ENCODE peak calls at places on chromosome 7, in four cellular contexts. U is fibroblast of mammary gland; K is CD8-positive, alpha-beta T cell; N is astrocyte of the spinal cord. I is an unnamed sample.

GRCh38 chr7:31022726-31023125 is 29.4 kb upstream of the ADCYAP1R1 start:
- DNase-seq in U (no peak), K (no peak), N (no peak), I (no peak)

GRCh38 chr7:82164813-82165212 is 278.8 kb downstream of the CACNA2D1 start:
- DNase-seq in U (peak; percentile 86), K (no peak), N (peak; percentile 68), I (peak; percentile 92)

GRCh38 chr7:26490631-26491624 is 199.3 kb downstream of the SNX10 start:
- DNase-seq in U (no peak), K (no peak), N (no peak), I (no peak)

GRCh38 chr7:116030626-116031276 is at the start of gene TFEC:
- DNase-seq in U (peak; percentile 5), K (no peak), N (peak; percentile 22), I (peak; percentile 53)

GRCh38 chr7:31995134-31995533 is 75.1 kb downstream of the PDE1C start:
- DNase-seq in U (no peak), K (no peak), N (no peak), I (no peak)

GRCh38 chr7:158470336-158470735 is 117.3 kb downstream of the PTPRN2 start:
- DNase-seq in U (no peak), K (no peak), N (no peak), I (no peak)

GRCh38 chr7:416761-417624 is 102.7 kb downstream of the PDGFA start:
- DNase-seq in U (no peak), K (no peak), N (no peak), I (no peak)

GRCh38 chr7:26620352-26620751 is 244.0 kb downstream of the SKAP2 start:
- DNase-seq in U (peak; percentile 5), K (peak; percentile 25), N (peak; percentile 2), I (no peak)

GRCh38 chr7:6271091-6271658 is 1.2 kb downstream of the CYTH3 start:
- DNase-seq in U (peak; percentile 70), K (peak; percentile 58), N (peak; percentile 53), I (peak; percentile 58)

GRCh38 chr7:104643587-104644217 is 315.3 kb downstream of the LHFPL3 start:
- DNase-seq in U (peak; percentile 18), K (no peak), N (no peak), I (peak; percentile 37)

GRCh38 chr7:95338832-95339231 is 14.5 kb upstream of the PON1 start:
- DNase-seq in U (no peak), K (no peak), N (no peak), I (no peak)

GRCh38 chr7:44215531-44215930 is 14.8 kb downstream of the YKT6 start:
- DNase-seq in U (no peak), K (no peak), N (no peak), I (no peak)

GRCh38 chr7:47299496-47299895 is 282.4 kb downstream of the TNS3 start:
- DNase-seq in U (no peak), K (no peak), N (no peak), I (no peak)

GRCh38 chr7:129390314-129390713 is 43.9 kb upstream of the STRIP2 start:
- DNase-seq in U (no peak), K (no peak), N (no peak), I (no peak)

GRCh38 chr7:98251844-98252639 is at the start of gene TECPR1:
- DNase-seq in U (peak; percentile 84), K (peak; percentile 91), N (peak; percentile 89), I (peak; percentile 86)

GRCh38 chr7:158771213-158771817 is 58.0 kb downstream of the ESYT2 start:
- DNase-seq in U (no peak), K (no peak), N (no peak), I (no peak)

GRCh38 chr7:120110169-120110568 is 162.8 kb upstream of the KCND2 start:
- DNase-seq in U (no peak), K (no peak), N (no peak), I (no peak)

GRCh38 chr7:1181031-1181430 is 21.0 kb upstream of the ZFAND2A start:
- DNase-seq in U (no peak), K (no peak), N (no peak), I (no peak)

GRCh38 chr7:35536396-35536826 is 158.5 kb downstream of the HERPUD2 start:
- DNase-seq in U (no peak), K (no peak), N (no peak), I (no peak)

GRCh38 chr7:132004528-132004927 is 448.1 kb upstream of the PODXL start:
- DNase-seq in U (peak; percentile 24), K (no peak), N (peak; percentile 35), I (peak; percentile 32)

GRCh38 chr7:40329601-40330153 is 194.9 kb downstream of the SUGCT start:
- DNase-seq in U (peak; percentile 73), K (no peak), N (peak; percentile 73), I (peak; percentile 84)

GRCh38 chr7:64997164-64997908 is 6.5 kb upstream of the ZNF117 start:
- DNase-seq in U (no peak), K (no peak), N (no peak), I (no peak)

GRCh38 chr7:23287612-23288011 is 11.5 kb upstream of the MALSU1 start:
- DNase-seq in U (no peak), K (no peak), N (no peak), I (no peak)

GRCh38 chr7:131109011-131109756 is 218.5 kb upstream of the MKLN1 start:
- DNase-seq in U (peak; percentile 77), K (no peak), N (peak; percentile 13), I (peak; percentile 67)

GRCh38 chr7:70384891-70385290 is 747.1 kb upstream of the GALNT17 start:
- DNase-seq in U (peak; percentile 91), K (no peak), N (peak; percentile 70), I (peak; percentile 29)

GRCh38 chr7:1025747-1026581 is 18.4 kb upstream of the GPR146 start:
- DNase-seq in U (no peak), K (no peak), N (no peak), I (no peak)

GRCh38 chr7:47617131-47617530 is 35.2 kb upstream of the TNS3 start:
- DNase-seq in U (no peak), K (no peak), N (no peak), I (no peak)

GRCh38 chr7:51256244-51256781 is 60.3 kb downstream of the COBL start:
- DNase-seq in U (no peak), K (peak; percentile 17), N (no peak), I (no peak)

GRCh38 chr7:18494821-18495408 is 634 bp upstream of the HDAC9 start:
- DNase-seq in U (peak; percentile 59), K (no peak), N (peak; percentile 71), I (peak; percentile 61)

GRCh38 chr7:18495412-18496335 is at the start of gene HDAC9:
- DNase-seq in U (peak; percentile 50), K (no peak), N (peak; percentile 68), I (peak; percentile 62)

GRCh38 chr7:18497800-18498199 is 2.3 kb downstream of the HDAC9 start:
- DNase-seq in U (no peak), K (no peak), N (no peak), I (no peak)

GRCh38 chr7:18497082-18497481 is 1.5 kb downstream of the HDAC9 start:
- DNase-seq in U (no peak), K (no peak), N (no peak), I (no peak)

DNA sequence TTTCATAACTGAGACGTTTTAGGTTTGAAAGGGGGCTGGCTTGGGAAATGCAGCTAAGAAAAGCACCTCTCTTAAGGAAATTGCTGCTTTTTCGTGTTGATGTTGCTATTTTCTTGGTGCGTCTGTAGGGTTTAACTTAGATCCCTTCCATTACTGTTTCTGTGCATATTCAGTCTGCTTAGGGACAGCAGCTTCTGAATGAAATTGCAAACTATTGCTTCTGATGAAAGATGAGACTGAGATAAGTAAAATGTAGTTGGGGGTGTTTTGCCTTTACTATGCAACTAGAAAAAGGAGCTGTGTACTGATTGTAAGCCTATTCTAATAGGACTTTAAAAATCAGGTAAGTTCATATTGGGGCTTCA is 769 bp downstream of the HDAC9 start:
- DNase-seq in U (no peak), K (no peak), N (peak; percentile 18), I (no peak)
- H3K4me3 ChIP-seq in U (no peak overlapping the region), K (no peak overlapping the region), N (peak overlapping the region; percentile 29), I (peak overlapping the region; percentile 53)

GRCh38 chr7:142414915-142415314 is 157.1 kb upstream of the PRSS58 start:
- DNase-seq in U (no peak), K (no peak), N (no peak), I (no peak)

GRCh38 chr7:142425281-142425680 is 167.4 kb upstream of the PRSS58 start:
- DNase-seq in U (no peak), K (no peak), N (no peak), I (no peak)

GRCh38 chr7:142418316-142418715 is 160.5 kb upstream of the PRSS58 start:
- DNase-seq in U (no peak), K (no peak), N (no peak), I (no peak)

GRCh38 chr7:142420554-142421362 is 162.9 kb upstream of the PRSS58 start:
- DNase-seq in U (peak; percentile 40), K (no peak), N (peak; percentile 50), I (peak; percentile 16)
- TF ChIP-seq CTCF in U (peak; percentile 47), K (no peak), N (peak; percentile 71), I (peak; percentile 34)

DNA sequence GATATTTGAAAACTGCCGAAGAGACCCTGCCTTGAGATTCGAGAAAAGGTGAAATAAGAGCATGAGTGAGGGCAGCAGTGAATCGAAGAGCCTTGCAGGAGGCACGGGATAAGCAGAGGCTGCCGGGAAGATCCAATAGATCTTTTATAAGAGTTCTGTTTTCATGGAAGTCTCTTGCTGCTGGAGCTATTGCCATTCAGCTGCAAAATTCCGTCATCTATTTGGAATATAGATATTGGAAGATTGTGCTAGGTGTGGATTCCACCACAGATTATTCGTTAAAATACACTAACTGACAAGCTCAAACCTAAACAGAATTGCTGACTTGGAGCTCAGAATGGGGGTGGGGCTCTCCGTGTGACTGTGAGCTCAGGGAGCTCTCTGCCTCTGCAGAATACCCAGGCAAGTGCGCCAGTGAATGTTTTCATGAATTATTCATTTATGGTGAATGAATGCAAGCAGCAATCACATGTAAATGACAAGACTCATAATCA is 249.6 kb downstream of the TRIL start:
- DNase-seq in U (peak; percentile 49), K (no peak), N (peak; percentile 52), I (peak; percentile 15)
- H3K4me3 ChIP-seq in U (peak overlapping the region; percentile 40), K (no peak overlapping the region), N (peak overlapping the region; percentile 40), I (peak overlapping the region; percentile 26)

GRCh38 chr7:141263983-141264382 is 190.1 kb downstream of the TMEM178B start:
- DNase-seq in U (no peak), K (no peak), N (no peak), I (no peak)

GRCh38 chr7:141263508-141263907 is 189.6 kb downstream of the TMEM178B start:
- DNase-seq in U (no peak), K (no peak), N (no peak), I (no peak)

GRCh38 chr7:141264511-141264910 is 190.6 kb downstream of the TMEM178B start:
- DNase-seq in U (no peak), K (no peak), N (no peak), I (no peak)

GRCh38 chr7:141265668-141266067 is 191.8 kb downstream of the TMEM178B start:
- DNase-seq in U (no peak), K (no peak), N (no peak), I (no peak)

DNA sequence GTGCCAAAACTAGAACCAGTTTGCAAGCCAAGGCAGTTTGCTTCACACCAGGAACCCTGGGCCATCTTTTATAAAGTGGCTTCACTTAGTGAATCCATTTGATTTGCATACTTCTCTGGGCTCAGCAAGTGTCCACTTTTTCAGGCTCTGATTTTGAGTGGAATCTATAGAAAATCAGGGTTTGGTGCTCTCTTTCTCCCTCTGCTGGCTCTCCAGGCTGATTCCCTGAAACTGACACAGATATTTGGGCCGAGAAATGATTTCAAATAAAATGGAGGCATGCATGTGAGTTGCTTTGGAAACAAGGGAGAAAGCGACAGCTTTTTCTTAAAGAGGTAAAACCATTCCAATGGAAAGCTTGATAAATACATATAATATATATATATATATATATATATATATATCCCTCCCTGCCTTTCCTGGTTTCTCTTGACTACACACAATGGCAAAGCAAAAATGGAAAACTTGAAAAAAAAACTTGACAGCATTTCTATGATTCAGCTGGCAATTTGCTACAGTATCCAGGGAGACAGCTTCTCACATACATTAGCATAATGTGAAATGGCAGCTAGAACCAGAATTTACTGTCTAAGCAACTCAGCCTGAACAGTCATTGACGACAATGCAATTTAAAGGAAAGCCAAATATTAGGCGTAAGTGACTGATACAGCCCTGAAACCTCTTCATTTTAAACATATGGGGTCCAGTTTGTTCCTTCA is 188.4 kb downstream of the TMEM178B start:
- DNase-seq in U (peak; percentile 15), K (no peak), N (peak; percentile 22), I (peak; percentile 8)
- TF ChIP-seq CTCF in U (peak; percentile 30), K (no peak), N (peak; percentile 56), I (peak; percentile 42)